ENCODE peak calls at places on chromosome 22, in ten cellular contexts. N, V, R, M, D, C, P, E, S and B are unnamed samples. For H3K4me1, the result is how much of the 10 kb centered on the place peaks cover.

GRCh38 chr22:38257650-38258246 is 15.1 kb downstream of the TMEM184B start:
- DNase-seq in D (no peak), M (no peak), P (no peak), C (no peak), V (no peak), R (peak), E (no peak), N (no peak), S (no peak), B (no peak)

GRCh38 chr22:37967637-37968451 is 14.3 kb downstream of the POLR2F start:
- DNase-seq in C (no peak), V (no peak), E (no peak), P (no peak), D (no peak), R (no peak), S (no peak), N (no peak), M (no peak), B (no peak)

GRCh38 chr22:35258144-35258988 is 1.1 kb downstream of the HMGXB4 start:
- DNase-seq in E (no peak), M (no peak), N (no peak), P (peak), V (no peak), S (no peak), R (no peak), C (no peak), D (peak), B (peak)

GRCh38 chr22:35519306-35520000 is 21.2 kb upstream of the RASD2 start:
- DNase-seq in D (no peak), R (no peak), N (no peak), C (no peak), S (no peak), M (no peak), E (no peak), P (no peak), V (no peak), B (no peak)

GRCh38 chr22:40007826-40008710 is 13.3 kb downstream of the FAM83F start:
- DNase-seq in C (no peak), M (no peak), E (peak), R (no peak), V (no peak), N (no peak), P (no peak), S (no peak), D (no peak), B (no peak)

GRCh38 chr22:37604074-37604473 is 4.6 kb upstream of the GGA1 start:
- DNase-seq in E (no peak), D (no peak), R (no peak), N (no peak), C (no peak), V (no peak), S (no peak), P (no peak), M (no peak), B (no peak)

GRCh38 chr22:39176067-39176621 is 23.7 kb upstream of the CBX7 start:
- DNase-seq in D (no peak), R (peak), V (no peak), P (peak), M (peak), C (peak), S (peak), E (peak), N (peak), B (no peak)

GRCh38 chr22:25702046-25702445 is 39.9 kb upstream of the MYO18B start:
- DNase-seq in R (no peak), N (no peak), E (no peak), M (no peak), S (no peak), C (no peak), V (no peak), D (no peak), P (no peak), B (no peak)

GRCh38 chr22:48898524-48899377 is 928.9 kb downstream of the BRD1 start:
- DNase-seq in C (no peak), R (no peak), D (no peak), S (no peak), E (peak), V (no peak), P (no peak), M (no peak), N (no peak), B (no peak)

GRCh38 chr22:21865041-21865440 is 2.4 kb downstream of the MAPK1 start:
- DNase-seq in E (no peak), S (no peak), V (peak), P (peak), C (peak), N (no peak), D (peak), M (peak), R (peak), B (peak)
- H3K4me1 ChIP-seq in E (half or more), S (half or more), V (half or more), P (under half), C (half or more), N (under half), D (half or more), M (half or more), R (under half), B (under half)

GRCh38 chr22:50523806-50524663 is 1.4 kb downstream of the SCO2 start:
- DNase-seq in E (no peak), C (peak), D (no peak), M (peak), R (no peak), P (no peak), S (no peak), N (no peak), V (no peak), B (peak)
- TF ChIP-seq CTCF in E (no peak), C (no peak), D (no peak), M (no peak), R (no peak), P (no peak), S (no peak), N (no peak), V (no peak), B (no peak)

GRCh38 chr22:20230777-20231420 is 37.2 kb downstream of the RTN4R start:
- DNase-seq in V (no peak), M (no peak), P (no peak), R (no peak), D (no peak), E (no peak), S (no peak), C (no peak), N (no peak), B (no peak)
- H3K4me3 ChIP-seq in V (peak), M (no peak), P (no peak), R (no peak), D (no peak), E (no peak), S (no peak), C (no peak), N (no peak), B (no peak)

GRCh38 chr22:33666661-33667619 is 253.3 kb downstream of the LARGE1 start:
- DNase-seq in P (no peak), C (no peak), V (no peak), S (no peak), R (no peak), N (no peak), E (no peak), M (no peak), D (no peak), B (no peak)

GRCh38 chr22:33666249-33666648 is 254.0 kb downstream of the LARGE1 start:
- DNase-seq in V (no peak), E (no peak), C (no peak), D (no peak), R (no peak), P (no peak), S (no peak), M (no peak), N (no peak), B (no peak)
- H3K4me1 ChIP-seq in V (under half), E (under half), C (under half), D (under half), R (under half), P (under half), S (under half), M (under half), N (under half), B (under half)

DNA sequence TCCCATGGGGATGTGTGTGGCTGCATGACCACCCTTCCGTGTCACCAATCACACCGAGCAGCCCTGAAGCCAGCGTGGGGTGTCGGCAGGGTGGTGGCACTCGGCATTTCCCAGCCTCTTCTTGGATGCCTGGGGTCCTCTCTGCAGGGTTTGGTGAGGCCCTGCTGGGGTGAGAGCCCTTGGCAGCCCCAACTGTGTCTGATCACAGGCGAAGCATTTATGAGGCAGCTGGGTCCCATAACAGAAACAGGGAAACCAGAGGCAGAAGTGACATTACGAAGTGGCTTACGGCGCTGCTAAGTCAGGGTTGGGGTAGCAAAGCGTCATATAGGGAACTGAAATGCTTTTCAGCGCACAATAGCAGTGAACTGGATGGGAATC is 92.3 kb upstream of the SEPTIN5 start:
- DNase-seq in P (no peak), N (no peak), R (no peak), E (peak), D (no peak), M (no peak), V (no peak), S (no peak), C (no peak), B (no peak)
- TF ChIP-seq CTCF in P (no peak), N (no peak), R (no peak), E (no peak), D (no peak), M (no peak), V (no peak), S (no peak), C (no peak), B (no peak)

GRCh38 chr22:30492144-30492543 is 13.4 kb downstream of the SEC14L4 start:
- DNase-seq in P (no peak), C (no peak), E (no peak), D (no peak), R (no peak), N (no peak), S (no peak), M (no peak), V (no peak), B (no peak)

GRCh38 chr22:30490399-30490798 is 15.1 kb downstream of the SEC14L4 start:
- DNase-seq in V (no peak), S (no peak), P (no peak), C (no peak), D (peak), N (no peak), E (no peak), M (no peak), R (no peak), B (peak)

GRCh38 chr22:30488121-30488520 is 16.3 kb upstream of the SEC14L3 start:
- DNase-seq in R (no peak), S (no peak), P (no peak), V (no peak), D (no peak), C (no peak), E (no peak), N (no peak), M (no peak), B (no peak)

GRCh38 chr22:30495041-30495784 is 10.3 kb downstream of the SEC14L4 start:
- DNase-seq in S (no peak), M (no peak), P (no peak), R (no peak), N (no peak), E (no peak), D (no peak), V (no peak), C (no peak), B (no peak)

GRCh38 chr22:30491381-30491780 is 14.1 kb downstream of the SEC14L4 start:
- DNase-seq in S (no peak), M (no peak), D (no peak), N (no peak), C (no peak), V (no peak), P (no peak), E (no peak), R (no peak), B (no peak)
- H3K4me3 ChIP-seq in S (no peak), M (no peak), D (no peak), N (no peak), C (no peak), V (no peak), P (no peak), E (no peak), R (no peak), B (no peak)